ENCODE peak calls at places on chromosomes 4 and X, in five cellular contexts. H is ascending aorta; N is fibroblast of mammary gland; S is A549; O is CD8-positive, alpha-beta T cell. B is an unnamed sample.

GRCh38 chrX:48045410-48046311 is 25.8 kb downstream of the ZNF630 start:
- DNase-seq in H (no peak), N (peak), S (no peak), O (no peak), B (peak)

GRCh38 chr4:138348055-138348454 is 105.9 kb upstream of the SLC7A11 start:
- DNase-seq in H (no peak), N (peak), S (no peak), O (no peak), B (no peak)

GRCh38 chr4:52911684-52912294 is 49.7 kb downstream of the RASL11B start:
- DNase-seq in H (no peak), N (peak), S (peak), O (peak), B (peak)

GRCh38 chr4:98745372-98745771 is 87.0 kb upstream of the TSPAN5 start:
- DNase-seq in H (no peak), N (peak), S (no peak), O (no peak), B (peak)

GRCh38 chrX:57445046-57445445 is 146.8 kb upstream of the ZXDB start:
- DNase-seq in H (no peak), N (no peak), S (no peak), O (no peak), B (no peak)

GRCh38 chr4:8207314-8207713 is 8.2 kb downstream of the SH3TC1 start:
- DNase-seq in H (no peak), N (no peak), S (no peak), O (no peak), B (no peak)

GRCh38 chr4:157713342-157713741 is 459.5 kb downstream of the GASK1B start:
- DNase-seq in H (no peak), N (peak), S (no peak), O (no peak), B (no peak)

GRCh38 chrX:13691845-13692334 is 3.0 kb downstream of the RAB9A start:
- DNase-seq in H (no peak), N (peak), S (no peak), O (no peak), B (no peak)

GRCh38 chr4:85210353-85210752 is 243.9 kb upstream of the WDFY3 start:
- DNase-seq in H (no peak), N (peak), S (no peak), O (no peak), B (peak)

GRCh38 chr4:18127030-18127429 is 105.5 kb upstream of the LCORL start:
- DNase-seq in H (no peak), N (no peak), S (no peak), O (no peak), B (no peak)

GRCh38 chr4:89277412-89277811 is 30.2 kb downstream of the GPRIN3 start:
- DNase-seq in H (no peak), N (peak), S (no peak), O (no peak), B (peak)

GRCh38 chr4:88219099-88219498 is 60.7 kb upstream of the ABCG2 start:
- DNase-seq in H (no peak), N (peak), S (peak), O (peak), B (peak)

GRCh38 chr4:147732516-147733193 is 767 bp downstream of the ARHGAP10 start:
- DNase-seq in H (no peak), N (peak), S (peak), O (peak), B (peak)

GRCh38 chr4:149987330-149987751 is 90.9 kb upstream of the DCLK2 start:
- DNase-seq in H (no peak), N (peak), S (no peak), O (no peak), B (peak)

GRCh38 chrX:155767101-155767878 is 113.9 kb upstream of the VAMP7 start:
- DNase-seq in H (no peak), N (peak), S (peak), O (peak), B (peak)

GRCh38 chrX:99933865-99934264 is 476.2 kb downstream of the PCDH19 start:
- DNase-seq in H (no peak), N (no peak), S (no peak), O (no peak), B (no peak)

GRCh38 chr4:10159671-10160070 is 43.1 kb upstream of the WDR1 start:
- DNase-seq in H (no peak), N (no peak), S (no peak), O (no peak), B (no peak)

GRCh38 chr4:62250100-62250499 is 1050.0 kb downstream of the ADGRL3 start:
- DNase-seq in H (no peak), N (no peak), S (no peak), O (no peak), B (no peak)

GRCh38 chr4:129515356-129515755 is 419.4 kb downstream of the C4orf33 start:
- DNase-seq in H (no peak), N (no peak), S (no peak), O (no peak), B (no peak)

GRCh38 chr4:151029537-151029936 is 14.5 kb upstream of the LRBA start:
- DNase-seq in H (no peak), N (no peak), S (no peak), O (no peak), B (no peak)

GRCh38 chr4:6937748-6938147 is 28.1 kb downstream of the TBC1D14 start:
- DNase-seq in H (no peak), N (no peak), S (no peak), O (no peak), B (no peak)

GRCh38 chr4:6939761-6940743 is 30.4 kb downstream of the TBC1D14 start:
- DNase-seq in H (no peak), N (no peak), S (no peak), O (no peak), B (no peak)

GRCh38 chr4:6937201-6937600 is 27.6 kb downstream of the TBC1D14 start:
- DNase-seq in H (no peak), N (no peak), S (no peak), O (no peak), B (no peak)

GRCh38 chr4:6938237-6938636 is 28.6 kb downstream of the TBC1D14 start:
- DNase-seq in H (peak), N (peak), S (no peak), O (no peak), B (peak)

GRCh38 chr4:6938758-6939201 is 29.2 kb downstream of the TBC1D14 start:
- DNase-seq in H (no peak), N (no peak), S (no peak), O (no peak), B (no peak)
- H3K4me3 ChIP-seq in H (no peak), N (no peak), S (no peak), O (no peak), B (no peak)

DNA sequence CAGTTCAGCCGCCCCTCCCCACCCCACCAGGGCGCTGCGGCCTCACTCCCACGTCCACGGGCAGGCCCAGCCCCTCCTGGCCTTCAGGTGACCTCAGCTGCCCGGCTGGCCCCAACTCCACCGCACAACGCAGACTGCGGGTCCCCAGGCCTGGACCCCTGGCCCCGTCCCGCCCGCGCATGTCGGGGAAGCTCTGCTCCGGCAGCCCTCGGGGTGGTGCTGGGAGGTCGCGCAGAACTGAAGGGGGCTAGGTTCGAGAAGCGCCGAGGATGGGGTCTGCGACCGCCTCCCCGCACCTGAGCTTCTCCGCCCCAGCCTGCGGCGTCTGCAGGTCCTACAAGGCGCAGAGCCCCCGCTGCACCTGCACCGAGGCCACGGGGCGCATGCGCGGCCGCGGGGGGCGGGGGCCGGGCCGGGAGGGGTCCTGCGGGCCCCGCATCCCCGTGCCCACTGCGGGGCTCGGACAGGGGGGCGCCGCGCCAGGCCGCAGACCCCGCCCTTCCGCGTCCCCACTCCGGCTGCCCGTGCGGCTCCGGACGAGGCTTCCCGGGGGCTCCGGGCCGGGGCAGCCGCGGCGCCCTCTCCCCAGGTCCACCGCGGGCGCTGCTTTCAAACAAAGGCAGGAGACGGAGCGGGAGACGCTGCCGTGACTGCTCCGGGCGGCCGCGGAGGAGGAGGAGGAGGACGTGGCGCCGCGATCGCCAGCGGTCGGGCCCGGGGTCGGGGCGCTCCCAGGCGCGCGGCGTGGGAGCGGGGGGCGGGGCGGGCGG is 678 bp upstream of the NAT8L start:
- DNase-seq in H (no peak), N (no peak), S (peak), O (no peak), B (no peak)
- H3K4me3 ChIP-seq in H (peak), N (no peak), S (peak), O (no peak), B (no peak)

GRCh38 chr4:73848183-73848777 is 4.8 kb upstream of the PF4V1 start:
- DNase-seq in H (no peak), N (no peak), S (no peak), O (no peak), B (no peak)

GRCh38 chr4:73847507-73848182 is 5.5 kb upstream of the PF4V1 start:
- DNase-seq in H (no peak), N (no peak), S (no peak), O (no peak), B (no peak)

GRCh38 chr4:73851293-73851692 is 1.8 kb upstream of the PF4V1 start:
- DNase-seq in H (no peak), N (no peak), S (no peak), O (no peak), B (no peak)

GRCh38 chr4:73852771-73853170 is 325 bp upstream of the PF4V1 start:
- DNase-seq in H (no peak), N (no peak), S (no peak), O (no peak), B (no peak)

DNA sequence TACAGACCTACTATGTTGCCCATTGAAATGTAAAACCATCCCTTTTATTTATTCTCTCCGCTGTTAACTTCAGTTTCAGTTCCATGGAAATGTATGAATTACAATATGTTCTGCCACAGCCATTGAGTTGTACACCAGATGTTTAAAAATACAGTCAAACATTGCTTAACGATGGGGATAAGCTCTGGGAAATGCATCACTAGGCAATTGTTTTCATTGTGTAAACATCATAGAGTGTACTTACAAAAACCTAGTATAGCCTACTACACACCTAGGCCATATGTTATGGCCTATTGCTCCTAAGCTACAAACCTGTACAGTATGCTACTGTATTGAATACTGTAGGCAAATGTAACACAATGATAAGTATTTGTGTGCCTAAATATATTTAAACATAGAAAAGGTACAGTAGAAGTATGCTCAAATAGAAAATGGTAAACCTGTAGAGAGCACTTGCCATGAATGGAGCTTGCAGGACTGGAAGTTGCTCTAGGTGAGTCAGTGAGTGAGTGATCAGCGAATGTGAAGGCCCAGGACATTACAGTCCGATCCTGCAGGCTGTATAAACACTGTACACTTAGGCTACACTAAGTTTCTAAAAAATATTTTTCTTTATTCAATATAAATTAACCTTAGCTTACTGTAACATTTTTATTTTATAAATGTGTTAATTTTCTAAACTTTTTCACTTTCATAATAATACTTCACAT is 2.7 kb upstream of the PF4V1 start:
- DNase-seq in H (no peak), N (no peak), S (no peak), O (no peak), B (no peak)
- H3K4me3 ChIP-seq in H (no peak), N (no peak), S (no peak), O (no peak), B (no peak)

GRCh38 chr4:173537628-173538147 is 7.7 kb upstream of the HAND2 start:
- DNase-seq in H (no peak), N (no peak), S (no peak), O (no peak), B (no peak)
- H3K4me3 ChIP-seq in H (peak), N (peak), S (no peak), O (peak), B (peak)

GRCh38 chr4:125016892-125017299 is 297.9 kb upstream of the FAT4 start:
- DNase-seq in H (no peak), N (no peak), S (no peak), O (no peak), B (no peak)

GRCh38 chr4:125013891-125014290 is 300.9 kb upstream of the FAT4 start:
- DNase-seq in H (no peak), N (peak), S (no peak), O (no peak), B (peak)

GRCh38 chr4:125011646-125012045 is 299.1 kb upstream of the ANKRD50 start:
- DNase-seq in H (no peak), N (peak), S (no peak), O (no peak), B (no peak)

GRCh38 chr4:125010776-125011503 is 298.4 kb upstream of the ANKRD50 start:
- DNase-seq in H (no peak), N (no peak), S (no peak), O (no peak), B (no peak)
- H3K4me3 ChIP-seq in H (no peak), N (no peak), S (no peak), O (no peak), B (no peak)

B was measured in AG10803.